ENCODE peak calls at places on chromosomes 12 and 14, in five cellular contexts. I is activated CD8-positive, alpha-beta memory T cell treated with anti-CD3 and anti-CD28 coated beads, Interleukin-2, amount 50 U/mL, for 48 hours; X is left ventricle myocardium inferior; Y is A172; K is EL. R is an unnamed sample.

GRCh38 chr12:132471011-132471857 is 18.7 kb upstream of the FBRSL1 start:
- DNase-seq in X (no peak), K (no peak), I (no peak), Y (no peak), R (no peak)

GRCh38 chr12:101459642-101460346 is 15.3 kb upstream of the SPIC start:
- DNase-seq in I (no peak), Y (peak), X (no peak), K (peak), R (peak)

GRCh38 chr14:94480809-94481208 is 4.8 kb upstream of the SERPINA9 start:
- DNase-seq in K (peak), X (no peak), I (no peak), Y (peak), R (peak)

GRCh38 chr12:119696943-119697342 is 29.0 kb downstream of the PRKAB1 start:
- DNase-seq in X (no peak), K (no peak), Y (no peak), I (no peak), R (no peak)

GRCh38 chr12:121916719-121917118 is 1.7 kb upstream of the CFAP251 start:
- DNase-seq in K (no peak), X (no peak), I (no peak), Y (no peak), R (peak)

GRCh38 chr14:73283592-73284379 is 46.5 kb downstream of the PAPLN start:
- DNase-seq in I (no peak), K (no peak), X (no peak), Y (peak), R (peak)

GRCh38 chr12:98532687-98533304 is 17.4 kb downstream of the TMPO start:
- DNase-seq in Y (peak), I (no peak), K (peak), X (no peak), R (peak)

GRCh38 chr14:71803539-71804260 is 128.5 kb upstream of the RGS6 start:
- DNase-seq in X (no peak), I (no peak), Y (peak), K (peak), R (peak)

GRCh38 chr12:69304284-69304683 is 43.9 kb upstream of the LYZ start:
- DNase-seq in K (no peak), I (no peak), X (no peak), Y (no peak), R (no peak)

GRCh38 chr14:49581961-49582210 is 4.3 kb downstream of the RPS29 start:
- DNase-seq in I (no peak), X (no peak), Y (no peak), K (no peak), R (no peak)

GRCh38 chr12:127657036-127657435 is 609.9 kb upstream of the TMEM132C start:
- DNase-seq in K (peak), X (no peak), Y (no peak), I (no peak), R (no peak)

GRCh38 chr12:89947437-89948265 is 239.0 kb upstream of the ATP2B1 start:
- DNase-seq in Y (peak), K (peak), X (no peak), I (no peak), R (peak)

GRCh38 chr12:738712-739111 is 13.7 kb upstream of the WNK1 start:
- DNase-seq in Y (no peak), X (no peak), K (no peak), I (no peak), R (no peak)

GRCh38 chr14:83994020-83994419 is 1535.9 kb upstream of the FLRT2 start:
- DNase-seq in I (no peak), Y (no peak), X (no peak), K (peak), R (peak)

GRCh38 chr14:27242874-27243273 is 645.0 kb upstream of the NOVA1 start:
- DNase-seq in X (no peak), K (no peak), Y (no peak), I (no peak), R (no peak)

R was measured in astrocyte of the hippocampus.